ENCODE peak calls at places on chromosome 10, in five cellular contexts. U, T, V, Z and W are unnamed samples.

GRCh38 chr10:1050555-1050954 is 1.6 kb upstream of the IDI1 start:
- DNase-seq in U (no peak), T (no peak), V (no peak), Z (no peak), W (no peak)

GRCh38 chr10:101091546-101092290 is 29.9 kb downstream of the KAZALD1 start:
- DNase-seq in U (no peak), T (no peak), V (no peak), Z (no peak), W (peak)

GRCh38 chr10:11018830-11019692 is 1.4 kb downstream of the CELF2 start:
- DNase-seq in U (no peak), T (no peak), V (no peak), Z (no peak), W (peak)

GRCh38 chr10:48287417-48288391 is 13.2 kb upstream of the FRMPD2 start:
- DNase-seq in U (peak), T (no peak), V (peak), Z (no peak), W (peak)

GRCh38 chr10:52077796-52078195 is 236.3 kb upstream of the DKK1 start:
- DNase-seq in U (no peak), T (no peak), V (no peak), Z (no peak), W (no peak)

GRCh38 chr10:62860946-62861345 is 44.8 kb upstream of the EGR2 start:
- DNase-seq in U (no peak), T (no peak), V (no peak), Z (no peak), W (no peak)

GRCh38 chr10:47016564-47016963 is 105.3 kb downstream of the PTPN20 start:
- DNase-seq in U (no peak), T (no peak), V (no peak), Z (no peak), W (no peak)

GRCh38 chr10:19819419-19820033 is 3.3 kb downstream of the PLXDC2 start:
- DNase-seq in U (peak), T (no peak), V (peak), Z (peak), W (peak)

GRCh38 chr10:124626759-124627380 is 117.3 kb downstream of the FAM53B start:
- DNase-seq in U (no peak), T (no peak), V (no peak), Z (no peak), W (no peak)

GRCh38 chr10:81116990-81117389 is 579.3 kb downstream of the SH2D4B start:
- DNase-seq in U (peak), T (no peak), V (no peak), Z (no peak), W (no peak)

GRCh38 chr10:112934193-112934592 is 15.9 kb upstream of the TCF7L2 start:
- DNase-seq in U (no peak), T (no peak), V (no peak), Z (no peak), W (no peak)